ENCODE peak calls at places on chromosomes 4 and X, in seven cellular contexts. N is psoas muscle, C is mammary epithelial cell, E is cardiac muscle cell, Y is H9, X is GM13977, J is uterus. Z is an unnamed sample.

GRCh38 chr4:138181288-138181687 is 60.9 kb downstream of the SLC7A11 start:
- DNase-seq in N (no peak), C (no peak), E (peak; percentile 73), Y (no peak), X (no peak), J (peak; percentile 29), Z (no peak)

GRCh38 chrX:14916017-14916674 is 42.9 kb downstream of the MOSPD2 start:
- DNase-seq in N (no peak), C (peak; percentile 62), E (peak; percentile 56), Y (no peak), X (no peak), J (no peak), Z (no peak)

GRCh38 chr4:161926033-161926828 is 237.6 kb downstream of the FSTL5 start:
- DNase-seq in N (no peak), C (no peak), E (peak; percentile 22), Y (no peak), X (no peak), J (no peak), Z (no peak)

GRCh38 chrX:123223859-123224258 is 39.8 kb downstream of the GRIA3 start:
- DNase-seq in N (no peak), C (no peak), E (no peak), Y (no peak), X (peak; percentile 2), J (no peak), Z (no peak)

GRCh38 chr4:159216834-159217233 is 114.0 kb downstream of the RAPGEF2 start:
- DNase-seq in N (no peak), C (no peak), E (no peak), Y (no peak), X (no peak), J (no peak), Z (no peak)

GRCh38 chr4:48044298-48044697 is 27.7 kb downstream of the NIPAL1 start:
- DNase-seq in N (no peak), C (no peak), E (no peak), Y (no peak), X (no peak), J (no peak), Z (no peak)

GRCh38 chrX:13029341-13029740 is 15.1 kb downstream of the FAM9C start:
- DNase-seq in N (peak; percentile 26), C (no peak), E (peak; percentile 59), Y (peak; percentile 53), X (no peak), J (peak; percentile 37), Z (peak; percentile 69)

GRCh38 chr4:118760493-118760892 is 75.3 kb downstream of the METTL14 start:
- DNase-seq in N (no peak), C (no peak), E (no peak), Y (no peak), X (no peak), J (no peak), Z (no peak)

GRCh38 chr4:116638592-116638991 is 446.8 kb downstream of the TRAM1L1 start:
- DNase-seq in N (no peak), C (no peak), E (no peak), Y (no peak), X (no peak), J (no peak), Z (no peak)

GRCh38 chrX:36909584-36909983 is 98.6 kb upstream of the FAM47C start:
- DNase-seq in N (no peak), C (no peak), E (peak; percentile 60), Y (no peak), X (no peak), J (no peak), Z (peak; percentile 5)

GRCh38 chr4:70901607-70901983 is 574 bp upstream of the MOB1B start:
- DNase-seq in N (no peak), C (peak; percentile 2), E (no peak), Y (no peak), X (peak; percentile 28), J (no peak), Z (peak; percentile 18)

GRCh38 chr4:100649478-100649877 is 131.7 kb upstream of the EMCN start:
- DNase-seq in N (no peak), C (no peak), E (peak; percentile 8), Y (no peak), X (no peak), J (no peak), Z (no peak)

GRCh38 chr4:116439330-116439729 is 646.0 kb downstream of the TRAM1L1 start:
- DNase-seq in N (no peak), C (no peak), E (no peak), Y (no peak), X (no peak), J (no peak), Z (no peak)

DNA sequence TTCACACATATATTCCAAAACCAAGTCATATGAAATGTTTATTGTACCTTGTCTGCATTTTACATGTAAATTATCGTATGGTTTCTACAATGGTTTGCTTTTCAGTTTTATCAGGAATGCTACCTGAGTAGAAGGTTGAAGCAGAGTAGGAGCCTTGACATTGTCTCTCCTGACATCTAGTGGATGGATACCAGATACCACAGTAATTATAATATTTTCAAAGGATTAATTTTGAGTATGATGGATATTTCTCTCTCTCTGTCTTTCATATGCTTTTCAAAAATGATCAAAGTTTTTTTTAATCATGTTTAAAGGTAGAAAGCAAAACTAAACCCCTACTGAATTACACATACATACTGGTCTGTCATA is 109.4 kb upstream of the KLHL13 start:
- DNase-seq in N (no peak), C (no peak), E (peak; percentile 16), Y (no peak), X (peak; percentile 15), J (no peak), Z (peak; percentile 50)
- TF ChIP-seq CTCF in N (peak; percentile 54), C (peak; percentile 51), E (peak; percentile 32), Y (peak; percentile 52), X (peak; percentile 47), J (peak; percentile 40), Z (peak; percentile 53)

GRCh38 chrX:140038842-140039241 is 73.5 kb upstream of the CXorf66 start:
- DNase-seq in N (no peak), C (no peak), E (no peak), Y (no peak), X (no peak), J (no peak), Z (no peak)

GRCh38 chrX:140040397-140040796 is 75.1 kb upstream of the CXorf66 start:
- DNase-seq in N (no peak), C (peak; percentile 46), E (no peak), Y (no peak), X (no peak), J (no peak), Z (peak; percentile 90)

DNA sequence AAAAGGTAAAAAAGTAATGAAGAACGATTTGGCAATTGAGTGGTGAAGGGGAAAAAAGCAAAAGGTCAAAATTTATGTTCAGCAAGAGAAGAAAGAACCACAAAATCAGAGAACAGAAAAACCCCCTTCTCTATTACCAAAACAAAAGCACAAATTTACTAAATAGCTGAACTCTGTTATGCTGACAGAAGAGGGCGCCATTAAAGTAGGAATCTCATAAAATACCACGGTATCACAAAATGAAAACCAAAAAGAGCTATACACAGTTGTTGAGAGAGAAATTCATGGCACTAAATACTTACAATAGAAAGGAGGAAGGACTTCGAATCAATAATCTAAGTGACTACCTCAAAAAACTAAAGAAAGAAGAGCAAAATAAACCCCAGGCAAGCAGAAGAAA is 69.6 kb upstream of the CXorf66 start:
- DNase-seq in N (no peak), C (no peak), E (peak; percentile 0), Y (no peak), X (peak; percentile 27), J (no peak), Z (peak; percentile 33)
- TF ChIP-seq CTCF in N (no peak), C (peak; percentile 28), E (no peak), Y (peak; percentile 77), X (peak; percentile 22), J (no peak), Z (peak; percentile 37)

GRCh38 chrX:133045986-133046385 is 50.9 kb downstream of the USP26 start:
- DNase-seq in N (no peak), C (peak; percentile 9), E (no peak), Y (no peak), X (peak; percentile 14), J (no peak), Z (peak; percentile 32)
- TF ChIP-seq CTCF in N (no peak), C (peak; percentile 32), E (no peak), Y (peak; percentile 76), X (no peak), J (no peak), Z (peak; percentile 29)

GRCh38 chr4:145101091-145101490 is 3.0 kb downstream of the ABCE1 start:
- DNase-seq in N (no peak), C (no peak), E (peak; percentile 3), Y (no peak), X (no peak), J (no peak), Z (no peak)

GRCh38 chr4:145097331-145097820 is 620 bp downstream of the ANAPC10 start:
- DNase-seq in N (no peak), C (no peak), E (no peak), Y (no peak), X (no peak), J (no peak), Z (no peak)

GRCh38 chr4:145099653-145100052 is 1.5 kb downstream of the ABCE1 start:
- DNase-seq in N (no peak), C (peak; percentile 16), E (peak; percentile 16), Y (no peak), X (no peak), J (no peak), Z (peak; percentile 8)

GRCh38 chr4:145098675-145099037 is 545 bp downstream of the ABCE1 start:
- DNase-seq in N (peak; percentile 18), C (peak; percentile 64), E (peak; percentile 57), Y (no peak), X (peak; percentile 37), J (no peak), Z (peak; percentile 73)

DNA sequence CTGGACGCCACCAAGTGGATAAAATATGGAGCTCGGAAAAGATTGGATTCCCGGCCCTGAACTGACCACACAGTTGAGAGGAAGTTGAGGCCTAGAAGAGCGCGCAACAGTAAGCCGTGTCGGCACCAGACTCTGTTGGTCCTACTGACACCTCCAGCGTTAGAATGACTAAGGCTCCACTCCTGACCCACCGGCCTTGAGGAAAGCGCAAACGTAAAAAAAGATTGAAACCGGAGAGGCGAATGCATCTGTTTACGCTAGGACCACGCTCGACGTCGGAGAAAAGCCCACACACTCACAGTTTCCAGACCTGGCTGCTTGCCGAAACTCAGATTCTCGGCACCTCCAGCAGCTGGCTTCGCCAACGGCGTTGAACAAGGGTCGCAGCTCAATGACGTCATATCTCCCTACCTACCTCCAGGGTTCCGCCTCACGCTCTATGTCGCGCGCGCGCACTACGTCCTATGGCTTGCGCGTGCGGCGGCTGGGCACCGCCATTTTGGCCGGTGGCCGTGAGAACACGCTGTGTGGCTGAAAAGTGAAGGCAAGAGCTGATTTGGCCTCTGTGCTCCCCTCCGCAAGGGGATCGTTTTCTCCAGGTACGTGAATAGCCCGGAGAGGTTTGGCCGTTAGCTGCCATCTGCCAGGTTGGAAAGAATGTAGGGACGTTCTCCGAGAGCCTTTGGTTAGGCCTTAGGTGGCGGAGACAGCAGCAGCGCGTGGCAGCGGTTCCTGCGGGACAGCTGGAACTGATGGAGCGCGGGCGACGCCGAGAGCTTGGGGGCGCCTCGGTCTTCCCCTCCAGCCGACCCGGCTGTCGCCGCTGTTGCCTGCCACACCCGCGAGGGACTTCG is at the start of the genes ABCE1 and ANAPC10:
- DNase-seq in N (peak; percentile 96), C (peak; percentile 96), E (peak; percentile 99), Y (peak; percentile 96), X (peak; percentile 88), J (peak; percentile 92), Z (peak; percentile 98)
- TF ChIP-seq CTCF in N (peak; percentile 27), C (peak; percentile 14), E (peak; percentile 38), Y (no peak), X (no peak), J (peak; percentile 14), Z (peak; percentile 12)

DNA sequence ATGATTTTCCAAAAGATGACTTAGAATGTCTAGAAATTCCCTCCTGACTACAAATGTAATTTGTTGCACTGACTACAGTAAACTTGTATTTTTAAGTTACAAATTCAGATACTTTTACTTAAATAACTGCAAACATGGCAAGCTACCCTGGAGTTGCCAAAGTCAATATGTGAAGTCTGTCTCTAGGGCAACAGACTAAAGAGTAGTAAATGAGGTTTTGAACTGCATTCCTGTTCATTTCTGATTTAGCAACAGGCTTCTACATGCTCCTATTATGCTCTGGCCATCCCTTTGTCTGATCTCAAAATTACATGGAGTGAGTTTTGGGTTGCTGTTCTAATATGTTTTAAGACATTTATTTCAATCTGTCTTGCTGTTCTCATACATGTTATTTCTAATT is 26.9 kb downstream of the SH3RF1 start:
- DNase-seq in N (no peak), C (peak; percentile 68), E (peak; percentile 77), Y (no peak), X (no peak), J (no peak), Z (peak; percentile 24)
- TF ChIP-seq CTCF in N (no peak), C (no peak), E (no peak), Y (no peak), X (no peak), J (no peak), Z (no peak)